ENCODE peak calls at places on chromosomes 5 and 9, in five cellular contexts. O, W, E, I and U are unnamed samples.

GRCh38 chr9:16062542-16063240 is 509.8 kb downstream of the CCDC171 start:
- DNase-seq in I (no peak), W (no peak), O (no peak), E (no peak), U (peak; percentile 82)

GRCh38 chr5:168434746-168435321 is 51.4 kb upstream of the RARS1 start:
- DNase-seq in I (no peak), W (no peak), E (no peak), O (no peak), U (no peak)

GRCh38 chr9:30796806-30797205 is 1587.6 kb upstream of the ACO1 start:
- DNase-seq in I (no peak), E (no peak), O (no peak), W (no peak), U (no peak)

GRCh38 chr9:2242778-2243395 is 227.7 kb downstream of the SMARCA2 start:
- DNase-seq in O (no peak), I (peak; percentile 42), E (no peak), W (no peak), U (no peak)

GRCh38 chr5:154221371-154221896 is 30.9 kb downstream of the GALNT10 start:
- DNase-seq in E (no peak), W (peak; percentile 26), O (no peak), I (no peak), U (no peak)

GRCh38 chr5:128083811-128084227 is 253 bp downstream of the SLC12A2 start:
- DNase-seq in O (peak; percentile 95), I (no peak), W (no peak), E (no peak), U (peak; percentile 59)

GRCh38 chr5:143386725-143387124 is 16.8 kb downstream of the NR3C1 start:
- DNase-seq in I (no peak), O (no peak), W (no peak), E (no peak), U (no peak)

GRCh38 chr9:114080773-114081440 is 2.8 kb upstream of the AMBP start:
- DNase-seq in O (no peak), E (no peak), W (no peak), I (peak; percentile 79), U (peak; percentile 83)

GRCh38 chr5:53479656-53480473 is 564 bp upstream of the FST start:
- DNase-seq in W (peak; percentile 32), E (peak; percentile 52), O (peak; percentile 78), I (peak; percentile 47), U (peak; percentile 41)

GRCh38 chr5:133995341-133995740 is 9.4 kb downstream of the VDAC1 start:
- DNase-seq in E (no peak), W (peak; percentile 31), O (peak; percentile 19), I (no peak), U (no peak)

GRCh38 chr9:129166962-129167557 is 11.0 kb downstream of the IER5L start:
- DNase-seq in W (peak; percentile 83), E (no peak), O (no peak), I (peak; percentile 95), U (peak; percentile 79)
- TF ChIP-seq POLR2A in W (peak; percentile 37), E (no peak), O (no peak), I (peak; percentile 72), U (peak; percentile 70)

GRCh38 chr5:69091771-69092170 is 2.0 kb upstream of the SLC30A5 start:
- DNase-seq in E (no peak), I (no peak), W (no peak), O (no peak), U (no peak)

GRCh38 chr5:69084903-69085302 is 8.9 kb upstream of the SLC30A5 start:
- DNase-seq in E (no peak), W (no peak), O (no peak), I (no peak), U (no peak)

GRCh38 chr5:69083412-69083811 is 10.4 kb upstream of the SLC30A5 start:
- DNase-seq in O (no peak), I (peak; percentile 84), E (no peak), W (peak; percentile 37), U (no peak)

GRCh38 chr5:69086206-69086605 is 7.6 kb upstream of the SLC30A5 start:
- DNase-seq in I (no peak), O (no peak), E (no peak), W (no peak), U (no peak)
- TF ChIP-seq POLR2A in I (no peak), O (no peak), E (no peak), W (no peak), U (no peak)

DNA sequence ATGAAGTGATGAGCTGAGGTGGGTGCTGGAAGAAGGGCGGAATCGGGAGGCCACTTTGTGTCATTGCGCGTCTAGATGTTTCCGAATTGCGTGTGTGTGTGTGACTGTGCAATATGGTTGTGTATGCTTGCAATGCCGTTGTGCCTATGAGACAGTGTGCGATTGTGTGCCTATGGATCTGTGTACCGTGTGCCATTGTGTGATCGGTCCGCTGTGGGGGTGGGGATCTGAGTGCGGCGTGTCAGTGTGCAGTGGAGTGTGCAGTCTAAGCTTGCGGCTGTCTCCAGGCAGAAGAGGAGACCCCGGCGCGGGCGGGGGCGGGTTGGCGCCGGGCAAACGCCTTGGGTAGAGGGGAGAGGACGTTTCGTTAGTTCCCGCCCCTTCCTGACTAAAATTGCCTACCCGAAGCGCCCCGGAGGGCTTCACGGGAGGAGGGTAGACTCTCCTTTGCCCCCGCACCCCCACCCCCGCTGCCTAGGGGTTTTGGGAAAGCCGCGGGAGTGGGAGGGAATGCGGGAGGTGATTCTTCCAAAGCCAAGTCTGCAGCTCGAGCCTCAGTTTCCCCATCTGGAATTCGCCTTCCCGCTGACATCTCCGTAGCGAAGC is 24.2 kb downstream of the PCDHGC5 start:
- DNase-seq in I (peak; percentile 53), O (peak; percentile 86), W (peak; percentile 16), E (peak; percentile 43), U (no peak)
- TF ChIP-seq POLR2A in I (peak; percentile 27), O (no peak), W (no peak), E (no peak), U (no peak)

GRCh38 chr5:150155258-150156032 is at the start of gene PDGFRB:
- DNase-seq in I (peak; percentile 52), E (peak; percentile 36), W (no peak), O (peak; percentile 90), U (no peak)
- TF ChIP-seq POLR2A in I (peak; percentile 45), E (no peak), W (no peak), O (no peak), U (no peak)

GRCh38 chr5:172777381-172778222 is 6.6 kb upstream of the DUSP1 start:
- DNase-seq in I (peak; percentile 76), O (peak; percentile 98), E (peak; percentile 70), W (peak; percentile 91), U (peak; percentile 88)
- TF ChIP-seq POLR2A in I (peak; percentile 33), O (no peak), E (peak; percentile 19), W (no peak), U (no peak)

DNA sequence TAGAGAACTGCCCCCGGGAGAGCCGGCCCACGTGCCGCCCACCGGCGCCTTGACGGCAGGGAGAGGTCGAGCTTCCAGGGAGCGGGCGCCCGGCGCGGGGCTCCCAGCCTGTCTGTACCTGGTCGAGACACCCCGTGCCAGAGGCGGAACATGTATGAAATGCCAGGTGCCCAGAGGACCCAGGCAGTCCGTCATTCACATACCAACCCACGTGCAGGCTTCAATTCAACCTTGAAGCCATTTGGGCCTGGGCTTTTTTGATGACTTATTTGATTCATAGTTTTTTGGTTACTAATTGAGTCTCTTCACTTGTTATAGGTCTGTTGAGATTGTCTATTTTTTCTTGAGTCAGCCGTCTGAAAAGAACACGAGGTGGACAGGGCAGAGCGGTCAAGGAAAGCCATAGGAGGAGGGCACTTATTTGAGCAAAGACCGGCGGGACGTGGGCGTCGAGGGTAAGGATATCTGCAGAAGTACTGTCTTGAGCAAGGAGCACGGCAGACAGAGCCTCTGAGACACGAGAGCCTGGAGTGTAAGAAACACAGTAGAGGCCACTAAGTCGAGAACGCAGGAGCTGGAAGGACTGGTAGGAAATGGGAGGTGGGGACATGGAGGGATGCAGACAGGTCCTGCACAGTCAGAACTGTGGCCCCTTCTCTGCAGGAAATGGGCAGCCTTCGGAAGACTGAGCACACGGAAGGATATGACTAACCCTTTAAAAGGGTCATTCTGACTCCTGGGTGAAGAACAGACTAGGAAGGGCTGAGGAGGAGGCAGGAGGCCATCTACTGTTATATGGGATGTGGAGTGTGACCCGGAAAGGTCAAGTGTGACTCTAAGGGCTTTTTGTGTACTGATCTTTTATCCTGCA is 1.2 kb upstream of the CAMSAP1 start:
- DNase-seq in E (peak; percentile 33), W (no peak), O (peak; percentile 70), I (no peak), U (no peak)
- TF ChIP-seq POLR2A in E (peak; percentile 22), W (no peak), O (no peak), I (no peak), U (no peak)

GRCh38 chr9:20729545-20729944 is 45.5 kb downstream of the FOCAD start:
- DNase-seq in E (no peak), I (no peak), W (no peak), O (no peak), U (no peak)

GRCh38 chr9:20726144-20726543 is 42.1 kb downstream of the FOCAD start:
- DNase-seq in I (no peak), E (no peak), W (no peak), O (no peak), U (no peak)

GRCh38 chr9:20728493-20729220 is 44.6 kb downstream of the FOCAD start:
- DNase-seq in E (no peak), W (no peak), I (no peak), O (no peak), U (peak; percentile 6)

DNA sequence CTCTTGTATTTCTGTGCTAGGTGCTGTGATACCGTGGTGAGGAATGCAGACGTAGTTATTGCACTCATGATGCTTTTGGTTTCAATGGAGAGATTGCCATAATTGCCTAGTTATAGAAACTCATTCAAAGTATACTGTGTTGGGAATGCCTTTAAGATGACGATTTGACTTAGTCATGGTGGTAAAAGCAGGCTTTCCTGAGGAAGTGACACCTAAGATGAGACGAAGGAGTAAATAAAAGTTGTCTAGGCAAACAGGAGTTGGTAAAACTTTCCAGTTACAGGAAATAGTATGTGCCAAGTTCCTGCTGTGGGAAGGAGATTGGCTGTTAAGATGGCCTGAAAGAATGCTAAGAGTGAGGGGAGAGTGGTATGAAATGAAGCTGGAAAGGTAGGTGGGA is 48.1 kb downstream of the FOCAD start:
- DNase-seq in I (no peak), W (no peak), E (no peak), O (no peak), U (peak; percentile 8)
- TF ChIP-seq POLR2A in I (no peak), W (no peak), E (no peak), O (no peak), U (no peak)

GRCh38 chr9:137084526-137084925 is 2.3 kb upstream of the MAN1B1 start:
- DNase-seq in E (no peak), W (no peak), O (peak; percentile 78), I (no peak), U (no peak)

GRCh38 chr9:137087409-137087925 is 682 bp downstream of the MAN1B1 start:
- DNase-seq in I (no peak), O (no peak), E (peak; percentile 61), W (peak; percentile 74), U (no peak)

GRCh38 chr9:137085918-137086530 is 761 bp upstream of the MAN1B1 start:
- DNase-seq in O (peak; percentile 91), E (peak; percentile 70), I (peak; percentile 54), W (no peak), U (peak; percentile 48)

GRCh38 chr9:137088121-137088520 is 1.3 kb downstream of the MAN1B1 start:
- DNase-seq in W (no peak), E (no peak), I (no peak), O (no peak), U (no peak)

GRCh38 chr9:137086531-137087408 is at the start of gene MAN1B1:
- DNase-seq in E (peak; percentile 99), O (peak; percentile 100), W (peak; percentile 99), I (peak; percentile 100), U (peak; percentile 94)
- TF ChIP-seq POLR2A in E (peak; percentile 80), O (peak; percentile 51), W (peak; percentile 60), I (peak; percentile 84), U (peak; percentile 89)